ENCODE peak calls at places on chromosomes 5 and 9, in eight cellular contexts. One of them, this sample, is unnamed. For H3K9me3, H3K4me1 and H3K27me3, the result is how much of the 10 kb centered on the place peaks cover.

GRCh38 chr9:137156567-137157375 is 13.1 kb downstream of the LRRC26 start:
- DNase-seq in cardiac muscle cell: peak
- DNase-seq in adrenal gland: no peak
- DNase-seq in right cardiac atrium: peak
- DNase-seq in fibroblast of lung: peak
- DNase-seq in adipocyte: peak
- DNase-seq in GM23248: peak
- DNase-seq in lower lobe of right lung: peak
- DNase-seq in this sample: no peak

GRCh38 chr5:129820-130219 is 37.9 kb downstream of the PLEKHG4B start:
- DNase-seq in cardiac muscle cell: no peak
- DNase-seq in lower lobe of right lung: no peak
- DNase-seq in right cardiac atrium: no peak
- DNase-seq in fibroblast of lung: peak
- DNase-seq in adrenal gland: no peak
- DNase-seq in GM23248: peak
- DNase-seq in adipocyte: peak
- DNase-seq in this sample: no peak

GRCh38 chr9:17134396-17134842 is 421 bp upstream of the CNTLN start:
- DNase-seq in right cardiac atrium: no peak
- DNase-seq in adipocyte: peak
- DNase-seq in lower lobe of right lung: no peak
- DNase-seq in fibroblast of lung: peak
- DNase-seq in cardiac muscle cell: no peak
- DNase-seq in adrenal gland: no peak
- DNase-seq in GM23248: peak
- DNase-seq in this sample: no peak

GRCh38 chr5:124774002-124774318 is 27.5 kb upstream of the ZNF608 start:
- DNase-seq in fibroblast of lung: no peak
- DNase-seq in adipocyte: no peak
- DNase-seq in right cardiac atrium: no peak
- DNase-seq in GM23248: no peak
- DNase-seq in lower lobe of right lung: no peak
- DNase-seq in cardiac muscle cell: no peak
- DNase-seq in adrenal gland: no peak
- DNase-seq in this sample: no peak

GRCh38 chr5:112024769-112025168 is 267.8 kb upstream of the NREP start:
- DNase-seq in adipocyte: peak
- DNase-seq in GM23248: peak
- DNase-seq in fibroblast of lung: peak
- DNase-seq in adrenal gland: no peak
- DNase-seq in cardiac muscle cell: no peak
- DNase-seq in right cardiac atrium: no peak
- DNase-seq in lower lobe of right lung: no peak
- DNase-seq in this sample: no peak

GRCh38 chr9:127336708-127337352 is 60.1 kb upstream of the SLC2A8 start:
- DNase-seq in fibroblast of lung: peak
- DNase-seq in lower lobe of right lung: no peak
- DNase-seq in adipocyte: peak
- DNase-seq in right cardiac atrium: peak
- DNase-seq in cardiac muscle cell: no peak
- DNase-seq in GM23248: peak
- DNase-seq in adrenal gland: peak
- DNase-seq in this sample: peak

GRCh38 chr9:104276709-104277245 is 182.7 kb downstream of the SMC2 start:
- DNase-seq in cardiac muscle cell: no peak
- DNase-seq in lower lobe of right lung: no peak
- DNase-seq in GM23248: peak
- DNase-seq in right cardiac atrium: no peak
- DNase-seq in adrenal gland: no peak
- DNase-seq in adipocyte: peak
- DNase-seq in fibroblast of lung: no peak
- DNase-seq in this sample: no peak

GRCh38 chr9:73133921-73134407 is 17.7 kb upstream of the ANXA1 start:
- DNase-seq in adrenal gland: no peak
- DNase-seq in fibroblast of lung: peak
- DNase-seq in right cardiac atrium: no peak
- DNase-seq in GM23248: peak
- DNase-seq in adipocyte: peak
- DNase-seq in cardiac muscle cell: no peak
- DNase-seq in lower lobe of right lung: no peak
- DNase-seq in this sample: no peak

GRCh38 chr9:92183449-92183848 is 68.2 kb upstream of the SPTLC1 start:
- DNase-seq in cardiac muscle cell: no peak
- DNase-seq in adrenal gland: no peak
- DNase-seq in adipocyte: no peak
- DNase-seq in right cardiac atrium: no peak
- DNase-seq in lower lobe of right lung: no peak
- DNase-seq in fibroblast of lung: no peak
- DNase-seq in GM23248: no peak
- DNase-seq in this sample: no peak

GRCh38 chr5:32422697-32423096 is 21.8 kb downstream of the ZFR start:
- DNase-seq in GM23248: no peak
- DNase-seq in fibroblast of lung: no peak
- DNase-seq in right cardiac atrium: no peak
- DNase-seq in adipocyte: no peak
- DNase-seq in lower lobe of right lung: no peak
- DNase-seq in cardiac muscle cell: no peak
- DNase-seq in adrenal gland: no peak
- DNase-seq in this sample: no peak

GRCh38 chr5:60161340-60161934 is 267.9 kb upstream of the PDE4D start:
- DNase-seq in adipocyte: peak
- DNase-seq in lower lobe of right lung: no peak
- DNase-seq in GM23248: peak
- DNase-seq in cardiac muscle cell: peak
- DNase-seq in fibroblast of lung: peak
- DNase-seq in right cardiac atrium: no peak
- DNase-seq in adrenal gland: no peak
- DNase-seq in this sample: no peak

GRCh38 chr9:135166566-135166965 is 79.1 kb downstream of the OLFM1 start:
- DNase-seq in adrenal gland: no peak
- DNase-seq in cardiac muscle cell: no peak
- DNase-seq in right cardiac atrium: no peak
- DNase-seq in adipocyte: no peak
- DNase-seq in fibroblast of lung: no peak
- DNase-seq in lower lobe of right lung: no peak
- DNase-seq in GM23248: no peak
- DNase-seq in this sample: no peak

GRCh38 chr5:1905108-1905507 is 22.4 kb upstream of the IRX4 start:
- DNase-seq in fibroblast of lung: no peak
- DNase-seq in right cardiac atrium: no peak
- DNase-seq in lower lobe of right lung: no peak
- DNase-seq in cardiac muscle cell: no peak
- DNase-seq in adrenal gland: no peak
- DNase-seq in adipocyte: no peak
- DNase-seq in GM23248: no peak
- DNase-seq in this sample: no peak

GRCh38 chr5:2027790-2028189 is 145.1 kb upstream of the IRX4 start:
- DNase-seq in fibroblast of lung: no peak
- DNase-seq in lower lobe of right lung: no peak
- DNase-seq in cardiac muscle cell: no peak
- DNase-seq in GM23248: no peak
- DNase-seq in adrenal gland: no peak
- DNase-seq in adipocyte: no peak
- DNase-seq in right cardiac atrium: no peak
- DNase-seq in this sample: no peak

GRCh38 chr9:134212809-134213507 is 48.6 kb upstream of the RNU6ATAC start:
- DNase-seq in right cardiac atrium: peak
- DNase-seq in GM23248: no peak
- DNase-seq in lower lobe of right lung: peak
- DNase-seq in adipocyte: no peak
- DNase-seq in fibroblast of lung: no peak
- DNase-seq in cardiac muscle cell: no peak
- DNase-seq in adrenal gland: no peak
- DNase-seq in this sample: peak

GRCh38 chr5:87755378-87755777 is 342.6 kb upstream of the CCNH start:
- DNase-seq in fibroblast of lung: no peak
- DNase-seq in GM23248: no peak
- DNase-seq in adrenal gland: no peak
- DNase-seq in cardiac muscle cell: no peak
- DNase-seq in lower lobe of right lung: no peak
- DNase-seq in adipocyte: no peak
- DNase-seq in right cardiac atrium: no peak
- DNase-seq in this sample: no peak

GRCh38 chr5:122602700-122603099 is 172.2 kb upstream of the SNX2 start:
- DNase-seq in adrenal gland: no peak
- DNase-seq in GM23248: no peak
- DNase-seq in cardiac muscle cell: no peak
- DNase-seq in adipocyte: peak
- DNase-seq in lower lobe of right lung: no peak
- DNase-seq in right cardiac atrium: no peak
- DNase-seq in fibroblast of lung: peak
- DNase-seq in this sample: no peak

GRCh38 chr9:129525781-129526180 is 95.1 kb downstream of the C9orf50 start:
- DNase-seq in adrenal gland: no peak
- DNase-seq in lower lobe of right lung: no peak
- DNase-seq in cardiac muscle cell: no peak
- DNase-seq in fibroblast of lung: no peak
- DNase-seq in adipocyte: no peak
- DNase-seq in GM23248: no peak
- DNase-seq in right cardiac atrium: no peak
- DNase-seq in this sample: peak

GRCh38 chr9:129520981-129521380 is 99.9 kb downstream of the C9orf50 start:
- DNase-seq in right cardiac atrium: no peak
- DNase-seq in cardiac muscle cell: no peak
- DNase-seq in fibroblast of lung: no peak
- DNase-seq in adrenal gland: no peak
- DNase-seq in lower lobe of right lung: no peak
- DNase-seq in adipocyte: no peak
- DNase-seq in GM23248: no peak
- DNase-seq in this sample: peak

GRCh38 chr9:129522351-129522750 is 98.5 kb downstream of the C9orf50 start:
- DNase-seq in adipocyte: no peak
- DNase-seq in cardiac muscle cell: no peak
- DNase-seq in right cardiac atrium: no peak
- DNase-seq in lower lobe of right lung: no peak
- DNase-seq in GM23248: no peak
- DNase-seq in adrenal gland: no peak
- DNase-seq in fibroblast of lung: no peak
- DNase-seq in this sample: peak

GRCh38 chr9:129524848-129525345 is 96.0 kb downstream of the C9orf50 start:
- DNase-seq in cardiac muscle cell: no peak
- DNase-seq in adrenal gland: no peak
- DNase-seq in lower lobe of right lung: peak
- DNase-seq in GM23248: no peak
- DNase-seq in fibroblast of lung: no peak
- DNase-seq in adipocyte: no peak
- DNase-seq in right cardiac atrium: no peak
- DNase-seq in this sample: peak

DNA sequence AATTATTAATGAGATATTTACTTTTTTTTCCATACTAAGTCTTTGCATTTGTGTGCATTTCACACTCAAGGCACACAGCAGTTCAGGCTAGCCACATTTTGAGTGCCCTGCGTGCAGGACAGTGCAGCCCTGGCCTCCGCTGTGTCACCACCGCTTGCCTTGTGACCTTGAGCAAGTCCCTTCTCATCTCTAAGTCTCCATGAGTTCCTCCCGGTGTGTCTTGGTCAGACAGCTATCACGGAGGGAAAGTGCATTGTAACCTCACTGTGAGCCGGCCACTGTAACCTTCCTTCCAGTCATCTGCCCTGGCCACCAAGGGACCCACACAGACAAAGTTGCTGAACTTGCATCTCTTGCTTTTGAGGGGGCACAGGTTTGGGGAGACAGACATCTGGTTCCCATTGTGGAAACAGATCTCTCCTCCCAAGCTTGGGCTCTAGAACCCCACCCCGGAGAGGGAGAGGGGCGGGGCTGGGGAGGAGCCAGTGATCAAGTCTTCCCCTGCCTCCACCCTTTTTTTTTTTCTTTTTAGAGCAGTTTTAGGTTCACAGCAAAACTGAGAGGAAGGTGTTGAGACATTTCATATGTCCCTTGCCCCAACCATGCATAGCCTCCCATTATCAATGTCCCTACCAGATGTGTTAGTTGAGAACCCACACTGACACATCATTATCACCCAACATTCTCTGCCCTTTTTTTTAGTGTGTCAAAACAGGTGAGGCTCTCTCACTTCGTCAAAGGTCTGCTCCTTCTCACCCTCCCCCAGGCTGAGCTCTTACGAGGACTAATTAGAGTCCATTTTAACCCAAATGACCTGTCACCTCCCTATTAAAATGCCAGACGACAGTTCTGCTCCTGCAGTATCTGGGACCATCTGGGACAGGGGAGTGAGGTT is 96.7 kb downstream of the C9orf50 start:
- DNase-seq in right cardiac atrium: no peak
- DNase-seq in fibroblast of lung: no peak
- DNase-seq in adrenal gland: no peak
- DNase-seq in lower lobe of right lung: no peak
- DNase-seq in adipocyte: no peak
- DNase-seq in GM23248: no peak
- DNase-seq in cardiac muscle cell: no peak
- DNase-seq in this sample: peak
- H3K9me3 ChIP-seq in right cardiac atrium: under half
- H3K9me3 ChIP-seq in fibroblast of lung: under half
- H3K9me3 ChIP-seq in adrenal gland: under half
- H3K9me3 ChIP-seq in lower lobe of right lung: under half
- H3K9me3 ChIP-seq in adipocyte: under half
- H3K9me3 ChIP-seq in GM23248: under half
- H3K9me3 ChIP-seq in cardiac muscle cell: under half
- H3K9me3 ChIP-seq in this sample: under half

DNA sequence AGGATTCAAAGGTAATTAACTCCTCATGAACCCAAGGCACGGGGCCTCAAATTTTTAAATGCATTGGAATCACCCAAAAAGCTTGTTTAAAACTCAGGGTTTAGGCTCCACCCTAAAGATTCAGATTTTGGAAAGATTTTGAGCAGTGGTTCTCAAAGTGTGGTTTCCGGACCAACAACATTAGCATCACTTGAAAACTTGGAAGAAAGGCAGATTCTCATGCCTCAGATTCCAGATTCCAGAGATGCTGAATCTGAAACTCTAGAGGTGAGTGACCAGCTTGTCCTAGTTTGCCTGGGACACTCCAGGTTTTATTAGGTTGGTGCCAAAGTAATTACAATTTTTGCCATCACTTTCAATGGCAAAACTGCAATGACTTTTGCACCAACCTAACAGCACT is 24.7 kb upstream of the TNIP1 start:
- DNase-seq in right cardiac atrium: no peak
- DNase-seq in cardiac muscle cell: no peak
- DNase-seq in GM23248: no peak
- DNase-seq in fibroblast of lung: no peak
- DNase-seq in adrenal gland: no peak
- DNase-seq in lower lobe of right lung: no peak
- DNase-seq in adipocyte: no peak
- DNase-seq in this sample: no peak
- H3K4me1 ChIP-seq in right cardiac atrium: under half
- H3K4me1 ChIP-seq in cardiac muscle cell: under half
- H3K4me1 ChIP-seq in GM23248: under half
- H3K4me1 ChIP-seq in fibroblast of lung: under half
- H3K4me1 ChIP-seq in adrenal gland: under half
- H3K4me1 ChIP-seq in lower lobe of right lung: under half
- H3K4me1 ChIP-seq in adipocyte: half or more
- H3K4me1 ChIP-seq in this sample: half or more

GRCh38 chr5:181060231-181060590 is 20.1 kb downstream of the BTNL9 start:
- DNase-seq in adrenal gland: no peak
- DNase-seq in cardiac muscle cell: no peak
- DNase-seq in adipocyte: no peak
- DNase-seq in lower lobe of right lung: no peak
- DNase-seq in fibroblast of lung: no peak
- DNase-seq in GM23248: no peak
- DNase-seq in right cardiac atrium: no peak
- DNase-seq in this sample: no peak
- H3K27me3 ChIP-seq in adrenal gland: half or more
- H3K27me3 ChIP-seq in cardiac muscle cell: half or more
- H3K27me3 ChIP-seq in adipocyte: half or more
- H3K27me3 ChIP-seq in lower lobe of right lung: half or more
- H3K27me3 ChIP-seq in fibroblast of lung: under half
- H3K27me3 ChIP-seq in GM23248: half or more
- H3K27me3 ChIP-seq in right cardiac atrium: under half
- H3K27me3 ChIP-seq in this sample: half or more

GRCh38 chr5:45862763-45863162 is 166.6 kb upstream of the HCN1 start:
- DNase-seq in adrenal gland: no peak
- DNase-seq in cardiac muscle cell: no peak
- DNase-seq in GM23248: no peak
- DNase-seq in right cardiac atrium: no peak
- DNase-seq in fibroblast of lung: no peak
- DNase-seq in adipocyte: no peak
- DNase-seq in lower lobe of right lung: no peak
- DNase-seq in this sample: no peak
- H3K9me3 ChIP-seq in adrenal gland: under half
- H3K9me3 ChIP-seq in cardiac muscle cell: under half
- H3K9me3 ChIP-seq in GM23248: under half
- H3K9me3 ChIP-seq in right cardiac atrium: under half
- H3K9me3 ChIP-seq in fibroblast of lung: under half
- H3K9me3 ChIP-seq in adipocyte: under half
- H3K9me3 ChIP-seq in lower lobe of right lung: under half
- H3K9me3 ChIP-seq in this sample: under half